ENCODE peak calls at places on chromosome 5, in five cellular contexts. D, I, U, F and S are unnamed samples. For H3K4me1, the result is how much of the 10 kb centered on the place peaks cover.

GRCh38 chr5:22070151-22070550 is 783.0 kb downstream of the CDH12 start:
- DNase-seq in D (no peak), I (no peak), U (no peak), F (no peak), S (no peak)

GRCh38 chr5:88049737-88050136 is 218.9 kb downstream of the TMEM161B start:
- DNase-seq in D (no peak), I (no peak), U (no peak), F (no peak), S (no peak)

GRCh38 chr5:175548899-175549311 is 70.5 kb downstream of the SFXN1 start:
- DNase-seq in D (no peak), I (no peak), U (no peak), F (no peak), S (no peak)

GRCh38 chr5:137734962-137735530 is 843 bp downstream of the KLHL3 start:
- DNase-seq in D (peak), I (no peak), U (no peak), F (no peak), S (no peak)

GRCh38 chr5:95261369-95262175 is 23.3 kb downstream of the MCTP1 start:
- DNase-seq in D (peak), I (no peak), U (peak), F (no peak), S (no peak)

GRCh38 chr5:171907731-171908343 is 98.6 kb downstream of the FBXW11 start:
- DNase-seq in D (peak), I (peak), U (peak), F (peak), S (peak)

GRCh38 chr5:174610968-174611367 is 113.4 kb upstream of the MSX2 start:
- DNase-seq in D (peak), I (no peak), U (peak), F (no peak), S (no peak)

GRCh38 chr5:62616615-62617277 is 38.1 kb downstream of the LRRC70 start:
- DNase-seq in D (no peak), I (no peak), U (no peak), F (no peak), S (no peak)

GRCh38 chr5:92147263-92147662 is 764.1 kb upstream of the ARRDC3 start:
- DNase-seq in D (no peak), I (no peak), U (no peak), F (no peak), S (no peak)

GRCh38 chr5:132308701-132309100 is 14.5 kb downstream of the SLC22A4 start:
- DNase-seq in D (no peak), I (no peak), U (no peak), F (no peak), S (no peak)

GRCh38 chr5:66745297-66745696 is 149.1 kb downstream of the MAST4 start:
- DNase-seq in D (no peak), I (no peak), U (no peak), F (no peak), S (no peak)

GRCh38 chr5:123610665-123611406 is 98.9 kb downstream of the CSNK1G3 start:
- DNase-seq in D (peak), I (peak), U (peak), F (peak), S (peak)

GRCh38 chr5:32628049-32628803 is 42.9 kb downstream of the SUB1 start:
- DNase-seq in D (peak), I (no peak), U (no peak), F (no peak), S (no peak)

GRCh38 chr5:23025604-23026003 is 172.5 kb upstream of the CDH12 start:
- DNase-seq in D (no peak), I (no peak), U (no peak), F (no peak), S (no peak)

DNA sequence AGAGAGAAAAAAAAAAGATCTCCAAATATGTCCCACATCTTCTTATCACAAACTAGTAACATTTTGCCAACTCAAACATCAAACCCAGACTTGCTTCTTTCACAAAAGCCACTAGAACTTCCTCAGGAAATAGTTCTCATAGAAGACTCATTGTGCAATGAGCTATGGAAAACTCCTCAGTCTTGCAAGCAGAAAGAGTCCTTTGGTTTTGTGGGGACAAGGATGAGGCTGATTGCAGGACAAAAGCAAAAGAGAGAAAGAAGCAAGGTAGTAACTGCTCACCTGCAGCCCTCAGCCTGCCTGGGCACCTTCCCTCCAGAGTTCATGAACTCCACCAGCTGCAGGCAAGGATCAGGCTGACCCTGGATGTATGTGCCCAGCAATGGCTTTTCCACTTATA is 399.0 kb downstream of the IRX1 start:
- DNase-seq in D (peak), I (no peak), U (no peak), F (no peak), S (no peak)
- H3K4me1 ChIP-seq in D (under half), I (under half), U (under half), F (under half), S (under half)

GRCh38 chr5:157197088-157197487 is 16.4 kb downstream of the ITK start:
- DNase-seq in D (no peak), I (no peak), U (no peak), F (no peak), S (peak)

GRCh38 chr5:157198277-157199058 is 17.8 kb downstream of the ITK start:
- DNase-seq in D (no peak), I (no peak), U (no peak), F (no peak), S (no peak)

GRCh38 chr5:157196045-157196444 is 15.4 kb downstream of the ITK start:
- DNase-seq in D (no peak), I (no peak), U (no peak), F (no peak), S (no peak)

GRCh38 chr5:157189223-157189622 is 8.6 kb downstream of the ITK start:
- DNase-seq in D (no peak), I (no peak), U (no peak), F (no peak), S (no peak)

GRCh38 chr5:157193699-157194424 is 13.2 kb downstream of the ITK start:
- DNase-seq in D (no peak), I (no peak), U (no peak), F (no peak), S (peak)
- H3K27ac ChIP-seq in D (no peak), I (no peak), U (no peak), F (no peak), S (peak)

GRCh38 chr5:43039115-43039467 is 1.0 kb downstream of the ANXA2R start:
- DNase-seq in D (no peak), I (no peak), U (no peak), F (no peak), S (no peak)

GRCh38 chr5:43036409-43036808 is 3.7 kb downstream of the ANXA2R start:
- DNase-seq in D (peak), I (no peak), U (no peak), F (no peak), S (no peak)

GRCh38 chr5:43037929-43038510 is 2.1 kb downstream of the ANXA2R start:
- DNase-seq in D (peak), I (no peak), U (no peak), F (no peak), S (no peak)

GRCh38 chr5:43038523-43038989 is 1.6 kb downstream of the ANXA2R start:
- DNase-seq in D (peak), I (no peak), U (no peak), F (no peak), S (no peak)

GRCh38 chr5:43036856-43037711 is 3.0 kb downstream of the ANXA2R start:
- DNase-seq in D (peak), I (no peak), U (no peak), F (no peak), S (no peak)
- H3K4me3 ChIP-seq in D (peak), I (no peak), U (no peak), F (no peak), S (peak)

GRCh38 chr5:124650960-124651662 is 95.3 kb downstream of the ZNF608 start:
- DNase-seq in D (no peak), I (peak), U (no peak), F (no peak), S (no peak)
- H3K4me1 ChIP-seq in D (under half), I (half or more), U (under half), F (half or more), S (under half)

GRCh38 chr5:72836810-72837209 is 20.3 kb downstream of the TNPO1 start:
- DNase-seq in D (no peak), I (no peak), U (no peak), F (no peak), S (no peak)
- H3K27ac ChIP-seq in D (no peak), I (no peak), U (no peak), F (no peak), S (no peak)

GRCh38 chr5:57191986-57192385 is 18.1 kb downstream of the GPBP1 start:
- DNase-seq in D (no peak), I (no peak), U (no peak), F (no peak), S (no peak)

GRCh38 chr5:57190593-57190992 is 16.7 kb downstream of the GPBP1 start:
- DNase-seq in D (no peak), I (no peak), U (no peak), F (no peak), S (no peak)

GRCh38 chr5:57194653-57195052 is 20.8 kb downstream of the GPBP1 start:
- DNase-seq in D (no peak), I (no peak), U (no peak), F (no peak), S (no peak)

GRCh38 chr5:57193757-57194413 is 20.0 kb downstream of the GPBP1 start:
- DNase-seq in D (no peak), I (no peak), U (no peak), F (no peak), S (peak)

DNA sequence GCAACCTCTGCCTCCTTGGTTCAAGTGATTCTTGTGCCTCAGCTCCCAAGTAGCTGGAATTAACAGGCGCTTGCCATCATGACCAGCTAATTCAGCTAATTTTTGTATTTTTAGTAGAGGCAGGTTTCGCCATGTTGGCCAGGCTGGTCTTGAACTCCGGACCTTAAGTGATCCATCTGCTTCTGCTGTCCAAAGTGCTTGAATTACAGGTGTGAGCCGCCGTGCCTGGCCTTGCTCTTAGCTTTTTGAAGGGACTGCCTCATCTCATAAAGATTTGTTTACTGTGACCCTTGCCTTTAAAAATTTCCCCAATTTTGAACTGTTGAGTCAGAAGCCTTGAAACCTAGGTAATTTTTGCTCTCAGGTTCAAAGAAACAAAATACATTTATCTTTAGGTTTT is 17.3 kb downstream of the GPBP1 start:
- DNase-seq in D (no peak), I (no peak), U (peak), F (no peak), S (no peak)
- H3K4me3 ChIP-seq in D (no peak), I (no peak), U (no peak), F (no peak), S (no peak)

GRCh38 chr5:41764650-41765049 is 105.6 kb downstream of the OXCT1 start:
- DNase-seq in D (no peak), I (no peak), U (no peak), F (no peak), S (no peak)

GRCh38 chr5:41762426-41762825 is 107.8 kb downstream of the OXCT1 start:
- DNase-seq in D (no peak), I (no peak), U (no peak), F (no peak), S (no peak)

GRCh38 chr5:41761663-41762062 is 108.6 kb downstream of the OXCT1 start:
- DNase-seq in D (no peak), I (no peak), U (no peak), F (no peak), S (no peak)

GRCh38 chr5:41763096-41763495 is 107.1 kb downstream of the OXCT1 start:
- DNase-seq in D (peak), I (no peak), U (no peak), F (no peak), S (no peak)

DNA sequence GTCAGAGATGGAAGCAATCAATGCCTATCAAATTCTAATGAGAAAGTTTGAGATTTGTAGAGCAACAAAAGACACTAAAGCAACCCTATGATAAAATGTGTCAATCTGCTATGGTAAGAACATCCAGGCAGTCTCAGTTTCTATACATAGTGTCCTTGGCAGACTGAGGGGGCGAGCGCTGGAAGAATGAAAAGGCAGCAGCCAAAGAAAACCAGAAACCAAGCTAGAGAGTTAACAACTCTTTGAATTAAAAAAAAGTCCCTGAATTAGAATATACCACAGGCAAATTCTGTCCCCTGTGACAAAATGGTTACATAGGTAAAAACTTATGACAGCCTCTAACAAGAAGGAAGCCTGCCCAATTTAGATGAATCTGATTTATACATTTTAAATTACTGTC is 106.7 kb downstream of the OXCT1 start:
- DNase-seq in D (peak), I (no peak), U (no peak), F (no peak), S (no peak)
- H3K4me1 ChIP-seq in D (under half), I (under half), U (under half), F (under half), S (under half)

DNA sequence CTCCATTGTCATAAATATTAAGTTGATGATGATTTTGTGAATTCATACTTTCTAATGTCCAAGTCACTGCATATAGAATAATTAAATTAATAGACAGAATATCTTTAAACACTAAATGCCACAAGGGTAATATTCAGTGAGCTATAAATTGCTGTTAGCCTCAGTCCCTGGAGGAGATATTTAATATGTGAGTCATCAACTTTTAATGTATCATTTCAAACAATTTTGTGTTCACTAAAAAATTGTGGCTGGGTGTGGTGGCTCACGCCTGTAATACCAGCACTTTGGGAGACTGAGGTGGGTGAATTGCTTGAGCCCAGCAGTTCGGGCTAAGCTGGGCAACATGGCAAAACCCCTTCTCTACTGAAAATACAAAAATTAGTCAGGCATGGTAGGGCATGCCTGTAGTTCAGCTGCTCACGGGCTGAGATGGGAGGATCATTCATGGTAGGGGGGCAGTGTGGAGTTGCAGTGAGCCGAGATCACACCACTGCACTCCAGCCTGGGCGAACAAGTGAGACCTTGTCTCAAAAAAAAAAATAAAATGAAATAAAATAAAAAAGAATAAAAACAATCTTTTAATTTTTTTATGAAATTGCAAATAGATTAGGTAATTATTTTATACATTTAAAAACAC is 717.3 kb upstream of the CHD1 start:
- DNase-seq in D (peak), I (no peak), U (no peak), F (no peak), S (no peak)
- H3K27ac ChIP-seq in D (no peak), I (no peak), U (no peak), F (no peak), S (no peak)

DNA sequence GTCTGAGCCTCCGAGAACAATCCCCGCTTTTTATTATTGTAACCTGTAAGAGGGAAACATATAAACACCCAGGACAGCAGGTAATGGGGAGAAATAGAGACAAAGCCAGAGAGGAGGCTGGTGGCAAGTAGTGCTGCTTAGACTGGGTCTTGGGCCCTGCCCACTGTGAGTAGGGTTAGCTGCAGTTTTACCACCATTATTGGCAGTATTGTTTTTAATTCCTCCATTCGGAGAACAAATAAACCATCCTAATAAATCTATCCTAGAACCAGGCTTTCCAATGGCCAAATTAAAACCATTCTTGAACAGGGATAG is 6.3 kb downstream of the NR2F1 start:
- DNase-seq in D (no peak), I (no peak), U (no peak), F (no peak), S (no peak)
- H3K4me3 ChIP-seq in D (peak), I (no peak), U (no peak), F (no peak), S (no peak)